ENCODE peak calls at places on chromosome 22, in six cellular contexts. Q is HCT116, U is K562, G is H1, F is HepG2, D is NT2/D1. W is an unnamed sample.

GRCh38 chr22:20083157-20083890 is 3.3 kb downstream of the DGCR8 start:
- DNase-seq in Q (no peak), U (peak), G (no peak), F (no peak), D (no peak), W (no peak)

GRCh38 chr22:32475428-32476010 is 908 bp downstream of the FBXO7 start:
- DNase-seq in Q (peak), U (peak), G (peak), F (no peak), D (no peak), W (no peak)

GRCh38 chr22:30694638-30695350 is at the start of gene OSBP2:
- DNase-seq in Q (no peak), U (no peak), G (peak), F (no peak), D (no peak), W (no peak)

GRCh38 chr22:17542452-17542851 is 20.8 kb upstream of the SLC25A18 start:
- DNase-seq in Q (no peak), U (no peak), G (no peak), F (no peak), D (no peak), W (no peak)

GRCh38 chr22:40105755-40106154 is 72.0 kb upstream of the TNRC6B start:
- DNase-seq in Q (no peak), U (no peak), G (no peak), F (no peak), D (no peak), W (no peak)

GRCh38 chr22:19430890-19431541 is 517 bp downstream of the HIRA start:
- DNase-seq in Q (no peak), U (peak), G (peak), F (peak), D (no peak), W (no peak)

GRCh38 chr22:39349967-39350802 is at the start of gene SYNGR1:
- DNase-seq in Q (no peak), U (peak), G (no peak), F (no peak), D (no peak), W (no peak)

GRCh38 chr22:17097062-17097461 is 12.3 kb downstream of the IL17RA start:
- DNase-seq in Q (no peak), U (no peak), G (no peak), F (no peak), D (no peak), W (no peak)

GRCh38 chr22:17990942-17991341 is 33.4 kb downstream of the MICAL3 start:
- DNase-seq in Q (no peak), U (no peak), G (no peak), F (no peak), D (no peak), W (no peak)

GRCh38 chr22:19877626-19878339 is 23.1 kb upstream of the GNB1L start:
- DNase-seq in Q (no peak), U (no peak), G (peak), F (no peak), D (no peak), W (no peak)

GRCh38 chr22:19663821-19664325 is 50.4 kb upstream of the SEPTIN5 start:
- DNase-seq in Q (no peak), U (peak), G (peak), F (no peak), D (no peak), W (no peak)

GRCh38 chr22:37282385-37282677 is at the start of gene CYTH4:
- DNase-seq in Q (no peak), U (peak), G (no peak), F (no peak), D (no peak), W (no peak)

GRCh38 chr22:37442537-37442936 is 15.3 kb upstream of the ELFN2 start:
- DNase-seq in Q (peak), U (no peak), G (no peak), F (peak), D (no peak), W (no peak)

GRCh38 chr22:36010090-36010489 is 18.5 kb downstream of the RBFOX2 start:
- DNase-seq in Q (no peak), U (peak), G (peak), F (no peak), D (no peak), W (no peak)

GRCh38 chr22:17890245-17890671 is 116.0 kb upstream of the BID start:
- DNase-seq in Q (no peak), U (no peak), G (no peak), F (no peak), D (no peak), W (no peak)

GRCh38 chr22:43860126-43860525 is 2.2 kb downstream of the SULT4A1 start:
- DNase-seq in Q (no peak), U (no peak), G (no peak), F (no peak), D (no peak), W (no peak)

GRCh38 chr22:37183432-37184379 is 4.3 kb downstream of the C1QTNF6 start:
- DNase-seq in Q (no peak), U (no peak), G (no peak), F (no peak), D (no peak), W (no peak)

GRCh38 chr22:37549704-37550059 is 10.6 kb upstream of the CDC42EP1 start:
- DNase-seq in Q (no peak), U (no peak), G (no peak), F (no peak), D (no peak), W (no peak)

GRCh38 chr22:48920776-48921241 is 906.9 kb downstream of the BRD1 start:
- DNase-seq in Q (no peak), U (no peak), G (peak), F (no peak), D (no peak), W (no peak)

GRCh38 chr22:35599364-35599763 is 17.8 kb downstream of the MB start:
- DNase-seq in Q (no peak), U (no peak), G (no peak), F (no peak), D (no peak), W (no peak)

GRCh38 chr22:42367980-42368378 is 64.2 kb downstream of the NFAM1 start:
- DNase-seq in Q (no peak), U (no peak), G (no peak), F (no peak), D (no peak), W (no peak)

GRCh38 chr22:42366815-42367581 is 65.2 kb downstream of the NFAM1 start:
- DNase-seq in Q (no peak), U (no peak), G (no peak), F (no peak), D (no peak), W (no peak)

GRCh38 chr22:42365337-42365865 is 66.8 kb downstream of the NFAM1 start:
- DNase-seq in Q (no peak), U (no peak), G (no peak), F (no peak), D (peak), W (no peak)

GRCh38 chr22:42364641-42365336 is 67.4 kb downstream of the NFAM1 start:
- DNase-seq in Q (no peak), U (no peak), G (no peak), F (no peak), D (no peak), W (no peak)

DNA sequence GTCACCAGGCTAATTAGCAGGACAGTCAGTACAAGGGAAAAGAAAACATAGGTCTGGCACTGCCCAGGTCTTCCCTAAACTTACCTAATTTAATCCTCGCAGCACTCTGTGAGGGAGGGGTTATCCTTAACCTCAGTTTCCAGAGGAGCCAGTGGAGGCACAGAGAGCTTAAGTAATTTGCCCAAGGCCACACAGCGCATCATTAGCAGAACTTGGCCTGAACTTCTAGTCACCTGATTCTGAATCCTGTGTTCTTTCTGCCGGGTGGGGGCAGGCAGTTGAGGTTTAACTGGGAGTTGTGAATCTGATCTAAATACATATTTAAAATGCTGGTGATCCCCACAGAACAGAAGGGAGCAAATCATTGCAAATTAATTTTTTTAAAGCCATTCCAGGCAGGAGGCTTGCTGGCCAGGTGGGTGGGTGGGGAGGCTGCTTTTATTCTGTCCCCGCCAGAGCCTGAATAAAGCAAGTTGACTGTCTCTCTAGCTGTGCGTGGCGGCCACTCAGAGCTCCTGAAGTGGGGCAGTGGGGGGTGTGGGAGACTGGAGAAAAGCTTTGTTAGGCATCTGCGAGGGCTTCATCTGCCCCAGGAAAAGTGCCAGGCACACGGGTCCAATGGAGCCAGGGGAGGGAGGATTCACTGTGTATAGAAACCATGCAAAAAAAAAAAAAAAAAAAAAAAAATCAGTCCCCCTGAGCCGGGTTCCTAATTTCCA is 66.1 kb downstream of the NFAM1 start:
- DNase-seq in Q (no peak), U (no peak), G (no peak), F (no peak), D (no peak), W (no peak)
- TF ChIP-seq ZNF274 in Q (no peak), U (no peak), G (no peak), F (no peak), D (no peak), W (no peak)

DNA sequence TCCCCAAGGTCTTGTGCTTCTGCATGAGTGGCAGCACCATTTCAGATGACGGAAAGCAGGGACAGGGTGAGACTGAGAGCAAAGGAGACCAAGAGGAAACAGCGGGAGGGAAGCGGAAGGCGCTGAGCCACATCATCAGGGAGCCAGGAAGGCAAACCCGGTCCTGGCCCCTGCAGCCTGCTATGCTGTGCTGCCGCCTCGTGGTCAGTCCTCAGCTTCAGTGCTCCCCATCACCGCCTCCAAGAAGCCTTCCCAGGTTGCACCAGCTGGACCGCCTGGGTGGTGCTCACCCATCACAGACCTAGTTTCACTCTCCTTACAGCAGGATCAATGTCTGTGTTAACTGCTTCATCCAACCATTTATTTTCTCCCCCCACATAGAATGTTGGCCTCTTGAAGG is 73.0 kb upstream of the PHF21B start:
- DNase-seq in Q (no peak), U (peak), G (peak), F (no peak), D (peak), W (no peak)
- TF ChIP-seq ZNF274 in Q (no peak), U (no peak), G (no peak), F (no peak), D (no peak), W (no peak)

DNA sequence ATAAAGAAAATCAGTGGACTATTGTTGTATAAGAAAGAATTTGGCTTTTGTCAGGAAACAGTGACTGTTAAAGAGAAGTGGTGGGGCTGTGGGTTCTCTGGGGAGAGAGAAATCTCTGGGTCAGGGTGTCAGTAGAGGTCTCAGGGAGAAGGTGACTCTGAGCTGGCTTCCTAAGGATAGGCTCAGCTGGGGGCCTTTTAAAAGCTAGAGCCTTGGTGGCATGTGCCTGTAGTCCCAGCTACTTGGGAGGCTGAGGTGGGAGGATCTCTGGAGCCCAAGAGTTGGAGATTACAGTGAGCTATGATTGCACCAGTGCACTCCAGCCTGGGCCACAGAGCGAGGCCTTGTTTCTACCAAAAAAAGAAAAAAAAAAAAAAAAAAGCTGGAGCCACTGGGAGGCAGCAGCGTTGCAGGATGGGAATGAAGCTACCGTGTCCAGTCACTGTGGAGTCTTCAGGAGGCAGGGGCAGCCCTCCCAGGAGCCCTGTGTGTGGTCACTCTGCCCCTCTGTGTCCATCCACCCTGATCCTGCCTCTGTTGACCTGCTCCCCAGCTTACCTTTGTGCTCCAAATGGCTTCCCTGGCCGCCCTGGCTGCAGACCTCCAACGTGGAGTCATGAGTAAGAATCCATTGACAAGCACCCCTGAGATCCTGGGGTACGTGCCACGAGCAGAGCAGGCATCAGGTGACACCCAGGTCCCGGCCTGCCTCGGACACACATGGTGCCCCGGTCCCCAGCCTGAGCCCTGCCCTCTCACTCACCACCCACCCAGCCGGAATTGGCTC is 5.4 kb upstream of the MIF start:
- DNase-seq in Q (no peak), U (peak), G (no peak), F (peak), D (no peak), W (no peak)
- TF ChIP-seq ZNF274 in Q (no peak), U (no peak), G (no peak), F (no peak), D (no peak), W (no peak)

GRCh38 chr22:22856364-22856763 is 31.3 kb upstream of the IGLL5 start:
- DNase-seq in Q (no peak), U (no peak), G (no peak), F (no peak), D (no peak), W (no peak)

GRCh38 chr22:22858559-22858937 is 29.1 kb upstream of the IGLL5 start:
- DNase-seq in Q (no peak), U (no peak), G (no peak), F (peak), D (no peak), W (no peak)

GRCh38 chr22:22855617-22856308 is 31.9 kb upstream of the IGLL5 start:
- DNase-seq in Q (no peak), U (peak), G (peak), F (peak), D (no peak), W (no peak)

GRCh38 chr22:22856885-22857606 is 30.6 kb upstream of the IGLL5 start:
- DNase-seq in Q (no peak), U (no peak), G (no peak), F (no peak), D (no peak), W (no peak)

GRCh38 chr22:22857607-22858558 is 29.7 kb upstream of the IGLL5 start:
- DNase-seq in Q (no peak), U (no peak), G (no peak), F (no peak), D (no peak), W (no peak)
- TF ChIP-seq ZNF274 in Q (no peak), U (no peak), G (no peak), F (no peak), D (no peak), W (no peak)

DNA sequence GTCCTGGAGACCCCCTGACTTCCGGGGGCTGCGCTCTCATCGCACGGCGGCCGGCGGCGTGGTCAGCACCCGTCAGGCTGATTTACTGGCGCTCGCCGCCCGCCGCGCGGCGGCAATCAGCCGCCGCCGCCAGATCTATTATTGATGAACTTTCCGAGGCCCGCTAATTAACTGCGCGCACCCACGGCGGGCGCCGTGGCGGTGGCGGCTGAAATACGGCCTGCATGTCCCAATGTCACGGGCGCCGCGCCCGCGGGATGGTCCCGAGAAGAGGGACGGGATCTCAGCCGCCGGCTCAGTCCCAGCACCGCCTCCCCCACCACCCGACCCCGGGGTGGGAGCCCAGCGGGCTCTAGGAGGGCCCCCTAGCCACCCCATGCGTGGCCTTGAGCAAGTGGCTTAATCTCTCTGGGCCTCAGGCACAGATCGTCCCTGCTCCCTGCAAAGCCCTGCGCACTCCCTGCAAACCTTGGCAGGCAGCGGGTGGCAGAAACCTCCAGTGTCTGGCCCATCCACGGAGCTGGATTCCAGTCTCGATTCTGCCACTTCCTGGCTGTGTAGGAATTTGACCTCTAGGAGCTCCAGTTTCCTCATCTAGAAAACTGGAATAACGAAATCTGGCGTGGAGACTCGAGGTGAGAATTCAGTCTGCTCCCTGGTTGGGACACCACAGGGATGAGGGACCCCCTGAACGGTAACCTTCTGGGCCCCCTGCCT is 187.1 kb downstream of the MN1 start:
- DNase-seq in Q (no peak), U (no peak), G (no peak), F (no peak), D (no peak), W (no peak)
- TF ChIP-seq ZNF274 in Q (no peak), U (no peak), G (no peak), F (no peak), D (no peak), W (no peak)

GRCh38 chr22:47031628-47031915 is 269.1 kb downstream of the TBC1D22A start:
- DNase-seq in Q (no peak), U (no peak), G (no peak), F (no peak), D (no peak), W (no peak)

GRCh38 chr22:47033648-47034000 is 271.2 kb downstream of the TBC1D22A start:
- DNase-seq in Q (no peak), U (no peak), G (no peak), F (no peak), D (no peak), W (no peak)

GRCh38 chr22:47030881-47031627 is 268.6 kb downstream of the TBC1D22A start:
- DNase-seq in Q (no peak), U (no peak), G (no peak), F (no peak), D (no peak), W (no peak)

GRCh38 chr22:47032956-47033647 is 270.7 kb downstream of the TBC1D22A start:
- DNase-seq in Q (no peak), U (no peak), G (no peak), F (no peak), D (no peak), W (no peak)

DNA sequence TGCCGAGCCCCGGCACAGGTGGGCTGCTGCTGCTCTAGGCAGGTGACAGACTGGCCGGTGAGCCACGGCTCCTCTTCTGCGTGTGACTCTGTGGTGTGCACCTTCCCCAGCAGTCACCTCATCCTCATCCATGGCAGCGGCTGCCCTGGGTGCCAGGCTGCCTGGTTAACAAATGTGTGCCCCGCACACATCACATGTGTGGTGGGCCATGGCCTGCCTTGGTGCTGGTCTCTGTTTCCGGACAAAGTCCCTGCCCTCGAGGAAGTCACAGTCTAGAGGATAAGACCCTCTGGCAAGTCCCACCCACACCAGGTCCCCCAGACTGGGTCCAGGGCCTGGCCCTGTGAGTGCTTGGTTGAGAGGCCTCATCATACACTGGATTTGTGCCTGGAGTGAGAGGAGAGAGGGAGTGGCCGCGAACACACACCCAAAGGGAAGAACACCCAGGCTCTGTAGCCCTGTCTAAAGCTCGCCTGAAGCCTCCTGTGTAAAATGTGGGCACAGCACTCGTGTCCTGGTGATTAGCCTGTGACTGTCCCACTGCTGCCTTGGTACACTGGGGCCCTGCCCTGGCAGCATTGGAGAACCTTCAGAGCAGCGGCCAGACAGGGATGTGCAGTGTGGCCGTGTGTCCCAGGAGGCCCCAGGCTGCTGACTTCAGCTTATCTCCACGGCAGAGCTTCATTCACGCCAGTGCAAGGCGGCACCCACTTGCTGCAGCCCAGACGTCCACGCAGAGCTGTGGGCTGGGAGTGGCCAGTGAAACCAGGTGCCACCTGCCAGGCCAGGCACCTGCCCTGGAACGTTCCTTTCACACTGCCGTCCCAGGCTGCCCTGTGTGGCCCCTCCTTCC is 269.9 kb downstream of the TBC1D22A start:
- DNase-seq in Q (no peak), U (no peak), G (no peak), F (no peak), D (no peak), W (no peak)
- TF ChIP-seq ZNF274 in Q (no peak), U (no peak), G (no peak), F (no peak), D (no peak), W (no peak)

W was measured in GM12878.